ENCODE peak calls at places on chromosomes 11 and 22, in eight cellular contexts. One of them, this sample, is unnamed.

GRCh38 chr11:76176463-76176862 is 29.8 kb downstream of the WNT11 start:
- DNase-seq in activated CD4-positive, alpha-beta T cell treated with anti-CD3 and anti-CD28 coated beads for 24 hours: no peak
- DNase-seq in GM10248: no peak
- DNase-seq in substantia nigra: no peak
- DNase-seq in GM04504: no peak
- DNase-seq in activated T-helper 1 cell treated with anti-CD3 and anti-CD28 coated beads, Interleukin-2, amount 50 U/mL, for 16 hours: no peak
- DNase-seq in left ventricle myocardium inferior: no peak
- DNase-seq in dorsolateral prefrontal cortex: no peak
- DNase-seq in this sample: no peak

GRCh38 chr22:18088825-18089568 is 11.2 kb downstream of the PEX26 start:
- DNase-seq in activated CD4-positive, alpha-beta T cell treated with anti-CD3 and anti-CD28 coated beads for 24 hours: no peak
- DNase-seq in GM10248: peak
- DNase-seq in substantia nigra: no peak
- DNase-seq in GM04504: no peak
- DNase-seq in activated T-helper 1 cell treated with anti-CD3 and anti-CD28 coated beads, Interleukin-2, amount 50 U/mL, for 16 hours: no peak
- DNase-seq in left ventricle myocardium inferior: no peak
- DNase-seq in dorsolateral prefrontal cortex: no peak
- DNase-seq in this sample: no peak

GRCh38 chr22:36298118-36298517 is 45.2 kb downstream of the APOL1 start:
- DNase-seq in activated CD4-positive, alpha-beta T cell treated with anti-CD3 and anti-CD28 coated beads for 24 hours: no peak
- DNase-seq in GM10248: no peak
- DNase-seq in substantia nigra: no peak
- DNase-seq in GM04504: no peak
- DNase-seq in activated T-helper 1 cell treated with anti-CD3 and anti-CD28 coated beads, Interleukin-2, amount 50 U/mL, for 16 hours: no peak
- DNase-seq in left ventricle myocardium inferior: no peak
- DNase-seq in dorsolateral prefrontal cortex: no peak
- DNase-seq in this sample: no peak

GRCh38 chr11:81005595-81005994 is 1564.8 kb upstream of the TENM4 start:
- DNase-seq in activated CD4-positive, alpha-beta T cell treated with anti-CD3 and anti-CD28 coated beads for 24 hours: no peak
- DNase-seq in GM10248: no peak
- DNase-seq in substantia nigra: no peak
- DNase-seq in GM04504: peak
- DNase-seq in activated T-helper 1 cell treated with anti-CD3 and anti-CD28 coated beads, Interleukin-2, amount 50 U/mL, for 16 hours: no peak
- DNase-seq in left ventricle myocardium inferior: no peak
- DNase-seq in dorsolateral prefrontal cortex: no peak
- DNase-seq in this sample: no peak

GRCh38 chr11:79018371-79018849 is 422.4 kb downstream of the TENM4 start:
- DNase-seq in activated CD4-positive, alpha-beta T cell treated with anti-CD3 and anti-CD28 coated beads for 24 hours: no peak
- DNase-seq in GM10248: no peak
- DNase-seq in substantia nigra: no peak
- DNase-seq in GM04504: peak
- DNase-seq in activated T-helper 1 cell treated with anti-CD3 and anti-CD28 coated beads, Interleukin-2, amount 50 U/mL, for 16 hours: no peak
- DNase-seq in left ventricle myocardium inferior: no peak
- DNase-seq in dorsolateral prefrontal cortex: no peak
- DNase-seq in this sample: no peak

GRCh38 chr11:8832571-8833260 is 78.3 kb upstream of the AKIP1 start:
- DNase-seq in activated CD4-positive, alpha-beta T cell treated with anti-CD3 and anti-CD28 coated beads for 24 hours: no peak
- DNase-seq in GM10248: peak
- DNase-seq in substantia nigra: no peak
- DNase-seq in GM04504: peak
- DNase-seq in activated T-helper 1 cell treated with anti-CD3 and anti-CD28 coated beads, Interleukin-2, amount 50 U/mL, for 16 hours: no peak
- DNase-seq in left ventricle myocardium inferior: no peak
- DNase-seq in dorsolateral prefrontal cortex: no peak
- DNase-seq in this sample: no peak

GRCh38 chr11:46490576-46491100 is 99.1 kb upstream of the CHRM4 start:
- DNase-seq in activated CD4-positive, alpha-beta T cell treated with anti-CD3 and anti-CD28 coated beads for 24 hours: no peak
- DNase-seq in GM10248: no peak
- DNase-seq in substantia nigra: no peak
- DNase-seq in GM04504: no peak
- DNase-seq in activated T-helper 1 cell treated with anti-CD3 and anti-CD28 coated beads, Interleukin-2, amount 50 U/mL, for 16 hours: no peak
- DNase-seq in left ventricle myocardium inferior: no peak
- DNase-seq in dorsolateral prefrontal cortex: no peak
- DNase-seq in this sample: no peak

GRCh38 chr11:125211191-125211953 is 46.8 kb downstream of the PKNOX2 start:
- DNase-seq in activated CD4-positive, alpha-beta T cell treated with anti-CD3 and anti-CD28 coated beads for 24 hours: no peak
- DNase-seq in GM10248: no peak
- DNase-seq in substantia nigra: no peak
- DNase-seq in GM04504: no peak
- DNase-seq in activated T-helper 1 cell treated with anti-CD3 and anti-CD28 coated beads, Interleukin-2, amount 50 U/mL, for 16 hours: no peak
- DNase-seq in left ventricle myocardium inferior: no peak
- DNase-seq in dorsolateral prefrontal cortex: no peak
- DNase-seq in this sample: no peak

GRCh38 chr11:59818572-59818971 is 8.0 kb upstream of the MRPL16 start:
- DNase-seq in activated CD4-positive, alpha-beta T cell treated with anti-CD3 and anti-CD28 coated beads for 24 hours: no peak
- DNase-seq in GM10248: no peak
- DNase-seq in substantia nigra: no peak
- DNase-seq in GM04504: no peak
- DNase-seq in activated T-helper 1 cell treated with anti-CD3 and anti-CD28 coated beads, Interleukin-2, amount 50 U/mL, for 16 hours: no peak
- DNase-seq in left ventricle myocardium inferior: no peak
- DNase-seq in dorsolateral prefrontal cortex: no peak
- DNase-seq in this sample: no peak

GRCh38 chr22:33835196-33835788 is 85.0 kb downstream of the LARGE1 start:
- DNase-seq in activated CD4-positive, alpha-beta T cell treated with anti-CD3 and anti-CD28 coated beads for 24 hours: no peak
- DNase-seq in GM10248: no peak
- DNase-seq in substantia nigra: no peak
- DNase-seq in GM04504: no peak
- DNase-seq in activated T-helper 1 cell treated with anti-CD3 and anti-CD28 coated beads, Interleukin-2, amount 50 U/mL, for 16 hours: no peak
- DNase-seq in left ventricle myocardium inferior: no peak
- DNase-seq in dorsolateral prefrontal cortex: no peak
- DNase-seq in this sample: no peak

GRCh38 chr11:63510360-63511130 is 4.7 kb downstream of the LGALS12 start:
- DNase-seq in activated CD4-positive, alpha-beta T cell treated with anti-CD3 and anti-CD28 coated beads for 24 hours: no peak
- DNase-seq in GM10248: peak
- DNase-seq in substantia nigra: peak
- DNase-seq in GM04504: no peak
- DNase-seq in activated T-helper 1 cell treated with anti-CD3 and anti-CD28 coated beads, Interleukin-2, amount 50 U/mL, for 16 hours: no peak
- DNase-seq in left ventricle myocardium inferior: peak
- DNase-seq in dorsolateral prefrontal cortex: peak
- DNase-seq in this sample: peak

GRCh38 chr11:9748361-9748970 is 84.6 kb downstream of the SWAP70 start:
- DNase-seq in activated CD4-positive, alpha-beta T cell treated with anti-CD3 and anti-CD28 coated beads for 24 hours: peak
- DNase-seq in GM10248: peak
- DNase-seq in substantia nigra: peak
- DNase-seq in GM04504: no peak
- DNase-seq in activated T-helper 1 cell treated with anti-CD3 and anti-CD28 coated beads, Interleukin-2, amount 50 U/mL, for 16 hours: peak
- DNase-seq in left ventricle myocardium inferior: no peak
- DNase-seq in dorsolateral prefrontal cortex: peak
- DNase-seq in this sample: peak

GRCh38 chr22:19723165-19723989 is at the start of gene GP1BB:
- DNase-seq in activated CD4-positive, alpha-beta T cell treated with anti-CD3 and anti-CD28 coated beads for 24 hours: no peak
- DNase-seq in GM10248: no peak
- DNase-seq in substantia nigra: no peak
- DNase-seq in GM04504: no peak
- DNase-seq in activated T-helper 1 cell treated with anti-CD3 and anti-CD28 coated beads, Interleukin-2, amount 50 U/mL, for 16 hours: no peak
- DNase-seq in left ventricle myocardium inferior: peak
- DNase-seq in dorsolateral prefrontal cortex: no peak
- DNase-seq in this sample: no peak

This sample was measured in nucleus accumbens.